ENCODE peak calls at places on chromosomes 13 and 19, in seven cellular contexts. One of them, this sample, is unnamed.

GRCh38 chr19:5352229-5352763 is 11.7 kb upstream of the PTPRS start:
- DNase-seq in HepG2: no peak
- DNase-seq in K562: no peak
- DNase-seq in SK-N-SH: no peak
- DNase-seq in HCT116: peak
- DNase-seq in H1: no peak
- DNase-seq in GM12878: no peak
- DNase-seq in this sample: peak

GRCh38 chr19:16326401-16327130 is 1.9 kb downstream of the KLF2 start:
- DNase-seq in HepG2: no peak
- DNase-seq in K562: no peak
- DNase-seq in SK-N-SH: no peak
- DNase-seq in HCT116: no peak
- DNase-seq in H1: peak
- DNase-seq in GM12878: no peak
- DNase-seq in this sample: no peak

GRCh38 chr19:14073232-14073924 is 792 bp downstream of the MISP3 start:
- DNase-seq in HepG2: no peak
- DNase-seq in K562: peak
- DNase-seq in SK-N-SH: peak
- DNase-seq in HCT116: no peak
- DNase-seq in H1: peak
- DNase-seq in GM12878: no peak
- DNase-seq in this sample: peak

GRCh38 chr13:21673592-21674270 is 2.9 kb downstream of the FGF9 start:
- DNase-seq in HepG2: no peak
- DNase-seq in K562: peak
- DNase-seq in SK-N-SH: peak
- DNase-seq in HCT116: no peak
- DNase-seq in H1: peak
- DNase-seq in GM12878: no peak
- DNase-seq in this sample: peak

GRCh38 chr19:45008554-45008953 is 7.3 kb downstream of the RELB start:
- DNase-seq in HepG2: no peak
- DNase-seq in K562: no peak
- DNase-seq in SK-N-SH: no peak
- DNase-seq in HCT116: no peak
- DNase-seq in H1: no peak
- DNase-seq in GM12878: no peak
- DNase-seq in this sample: no peak

GRCh38 chr13:35712907-35713685 is 236.6 kb upstream of the MAB21L1 start:
- DNase-seq in HepG2: no peak
- DNase-seq in K562: no peak
- DNase-seq in SK-N-SH: peak
- DNase-seq in HCT116: no peak
- DNase-seq in H1: no peak
- DNase-seq in GM12878: no peak
- DNase-seq in this sample: no peak

GRCh38 chr13:112150352-112150751 is 83.4 kb downstream of the SOX1 start:
- DNase-seq in HepG2: no peak
- DNase-seq in K562: no peak
- DNase-seq in SK-N-SH: no peak
- DNase-seq in HCT116: no peak
- DNase-seq in H1: no peak
- DNase-seq in GM12878: no peak
- DNase-seq in this sample: no peak

GRCh38 chr13:67128148-67128547 is 102.0 kb downstream of the PCDH9 start:
- DNase-seq in HepG2: no peak
- DNase-seq in K562: no peak
- DNase-seq in SK-N-SH: no peak
- DNase-seq in HCT116: no peak
- DNase-seq in H1: no peak
- DNase-seq in GM12878: no peak
- DNase-seq in this sample: no peak

GRCh38 chr13:31172535-31172934 is 10.8 kb upstream of the HSPH1 start:
- DNase-seq in HepG2: peak
- DNase-seq in K562: no peak
- DNase-seq in SK-N-SH: no peak
- DNase-seq in HCT116: peak
- DNase-seq in H1: no peak
- DNase-seq in GM12878: no peak
- DNase-seq in this sample: peak

GRCh38 chr19:19179548-19180441 is 9.7 kb upstream of the MEF2B start:
- DNase-seq in HepG2: no peak
- DNase-seq in K562: peak
- DNase-seq in SK-N-SH: no peak
- DNase-seq in HCT116: no peak
- DNase-seq in H1: no peak
- DNase-seq in GM12878: no peak
- DNase-seq in this sample: no peak

GRCh38 chr19:44875666-44876418 is 15.2 kb upstream of the TOMM40 start:
- DNase-seq in HepG2: no peak
- DNase-seq in K562: no peak
- DNase-seq in SK-N-SH: no peak
- DNase-seq in HCT116: no peak
- DNase-seq in H1: no peak
- DNase-seq in GM12878: no peak
- DNase-seq in this sample: no peak

DNA sequence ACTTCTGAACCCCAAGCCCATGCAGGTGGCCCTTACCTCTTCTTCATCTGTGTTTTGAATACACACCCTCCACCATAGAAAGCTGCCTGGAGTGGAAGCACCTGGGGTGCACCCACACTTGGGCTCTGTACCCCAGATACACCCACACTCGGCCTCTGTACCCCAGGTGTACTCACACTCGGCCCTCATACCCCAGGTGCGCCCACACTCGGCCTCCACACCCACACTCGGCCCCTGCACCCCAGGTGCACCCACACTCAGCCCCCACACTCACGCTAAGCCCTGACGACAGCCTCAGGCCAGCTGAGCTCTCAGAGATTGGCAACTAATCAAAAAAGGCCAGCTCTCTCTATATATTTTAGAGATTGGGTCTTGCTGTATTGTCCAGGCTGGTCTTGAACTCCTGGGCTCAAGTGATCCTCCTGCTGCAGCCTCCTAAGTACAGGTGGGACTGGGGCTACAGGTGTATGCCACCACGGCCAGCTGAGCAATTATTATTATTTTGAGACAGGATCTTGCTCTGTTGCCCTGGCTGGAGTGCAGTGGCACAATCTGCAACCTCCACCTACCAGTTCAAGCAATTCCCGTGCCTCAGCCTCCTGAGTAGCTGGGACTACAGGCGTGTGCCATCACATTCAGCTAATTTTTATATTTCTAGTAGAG is 68.9 kb downstream of the PEX11G start:
- DNase-seq in HepG2: no peak
- DNase-seq in K562: no peak
- DNase-seq in SK-N-SH: no peak
- DNase-seq in HCT116: no peak
- DNase-seq in H1: no peak
- DNase-seq in GM12878: no peak
- DNase-seq in this sample: no peak
- TF ChIP-seq JUND in HepG2: no peak
- TF ChIP-seq JUND in K562: no peak
- TF ChIP-seq JUND in SK-N-SH: no peak
- TF ChIP-seq JUND in HCT116: no peak
- TF ChIP-seq JUND in H1: no peak
- TF ChIP-seq JUND in GM12878: no peak
- TF ChIP-seq JUND in this sample: no peak

GRCh38 chr19:41327499-41328156 is 17.7 kb downstream of the CCDC97 start:
- DNase-seq in HepG2: no peak
- DNase-seq in K562: peak
- DNase-seq in SK-N-SH: peak
- DNase-seq in HCT116: no peak
- DNase-seq in H1: peak
- DNase-seq in GM12878: no peak
- DNase-seq in this sample: no peak

GRCh38 chr19:41327076-41327475 is 17.1 kb downstream of the CCDC97 start:
- DNase-seq in HepG2: no peak
- DNase-seq in K562: no peak
- DNase-seq in SK-N-SH: no peak
- DNase-seq in HCT116: no peak
- DNase-seq in H1: no peak
- DNase-seq in GM12878: no peak
- DNase-seq in this sample: no peak

GRCh38 chr19:41324921-41325639 is 15.1 kb downstream of the CCDC97 start:
- DNase-seq in HepG2: peak
- DNase-seq in K562: peak
- DNase-seq in SK-N-SH: peak
- DNase-seq in HCT116: no peak
- DNase-seq in H1: peak
- DNase-seq in GM12878: no peak
- DNase-seq in this sample: no peak

GRCh38 chr19:41325640-41325946 is 15.6 kb downstream of the CCDC97 start:
- DNase-seq in HepG2: no peak
- DNase-seq in K562: no peak
- DNase-seq in SK-N-SH: no peak
- DNase-seq in HCT116: no peak
- DNase-seq in H1: peak
- DNase-seq in GM12878: no peak
- DNase-seq in this sample: no peak

GRCh38 chr19:41325947-41326706 is 16.2 kb downstream of the CCDC97 start:
- DNase-seq in HepG2: peak
- DNase-seq in K562: no peak
- DNase-seq in SK-N-SH: peak
- DNase-seq in HCT116: no peak
- DNase-seq in H1: peak
- DNase-seq in GM12878: no peak
- DNase-seq in this sample: peak
- TF ChIP-seq JUND in HepG2: peak
- TF ChIP-seq JUND in K562: no peak
- TF ChIP-seq JUND in SK-N-SH: no peak
- TF ChIP-seq JUND in HCT116: no peak
- TF ChIP-seq JUND in H1: no peak
- TF ChIP-seq JUND in GM12878: no peak
- TF ChIP-seq JUND in this sample: no peak

DNA sequence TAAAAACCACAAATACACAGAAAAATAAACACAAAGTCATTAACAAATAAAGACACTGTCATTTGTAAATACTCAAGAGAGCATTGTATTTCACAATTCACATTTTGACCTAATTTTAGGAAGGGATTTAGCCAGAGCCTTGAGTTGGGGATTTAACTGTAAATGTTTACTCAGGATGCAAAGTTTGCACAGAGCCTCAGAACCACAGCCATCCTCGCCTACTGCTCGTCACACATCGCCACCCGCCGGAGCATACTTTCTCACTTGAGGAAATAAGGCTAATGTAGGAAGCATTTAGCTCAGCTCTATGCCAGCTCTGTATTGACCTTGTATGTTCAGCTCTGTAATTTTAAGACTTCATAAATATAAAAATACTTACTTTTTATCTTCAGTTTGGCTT is 442.7 kb downstream of the OXGR1 start:
- DNase-seq in HepG2: no peak
- DNase-seq in K562: no peak
- DNase-seq in SK-N-SH: no peak
- DNase-seq in HCT116: no peak
- DNase-seq in H1: no peak
- DNase-seq in GM12878: no peak
- DNase-seq in this sample: no peak
- TF ChIP-seq JUND in HepG2: no peak
- TF ChIP-seq JUND in K562: no peak
- TF ChIP-seq JUND in SK-N-SH: no peak
- TF ChIP-seq JUND in HCT116: no peak
- TF ChIP-seq JUND in H1: no peak
- TF ChIP-seq JUND in GM12878: no peak
- TF ChIP-seq JUND in this sample: no peak

DNA sequence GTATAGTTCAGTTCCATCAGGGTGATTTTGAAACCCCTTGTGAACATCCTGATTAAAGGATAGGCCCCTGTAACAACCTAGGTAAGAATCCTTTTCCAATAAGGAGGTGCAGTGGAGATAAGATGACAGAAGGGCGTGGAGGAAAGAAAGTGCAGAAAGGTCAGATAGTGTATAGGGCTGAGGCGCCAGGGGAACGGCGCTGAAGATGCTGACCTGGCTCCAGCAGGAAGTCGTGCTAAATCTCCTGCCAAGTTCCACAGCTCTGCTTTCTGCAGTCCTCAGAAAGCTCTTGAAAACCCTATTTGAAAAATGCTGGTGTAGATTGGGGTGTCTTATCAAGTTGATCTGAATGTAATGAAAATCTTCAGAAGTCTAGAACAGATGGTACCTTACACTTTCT is 221.7 kb downstream of the COG6 start:
- DNase-seq in HepG2: no peak
- DNase-seq in K562: no peak
- DNase-seq in SK-N-SH: no peak
- DNase-seq in HCT116: no peak
- DNase-seq in H1: no peak
- DNase-seq in GM12878: no peak
- DNase-seq in this sample: no peak
- TF ChIP-seq JUND in HepG2: no peak
- TF ChIP-seq JUND in K562: no peak
- TF ChIP-seq JUND in SK-N-SH: no peak
- TF ChIP-seq JUND in HCT116: no peak
- TF ChIP-seq JUND in H1: no peak
- TF ChIP-seq JUND in GM12878: no peak
- TF ChIP-seq JUND in this sample: no peak

GRCh38 chr19:47714339-47714738 is 1.1 kb downstream of the EHD2 start:
- DNase-seq in HepG2: no peak
- DNase-seq in K562: no peak
- DNase-seq in SK-N-SH: no peak
- DNase-seq in HCT116: no peak
- DNase-seq in H1: no peak
- DNase-seq in GM12878: no peak
- DNase-seq in this sample: no peak
- TF ChIP-seq JUND in HepG2: no peak
- TF ChIP-seq JUND in K562: no peak
- TF ChIP-seq JUND in SK-N-SH: no peak
- TF ChIP-seq JUND in HCT116: no peak
- TF ChIP-seq JUND in H1: no peak
- TF ChIP-seq JUND in GM12878: no peak
- TF ChIP-seq JUND in this sample: no peak